ENCODE peak calls at places on chromosomes 12 and 14, in five cellular contexts. L is T-cell; W is activated CD8-positive, alpha-beta memory T cell treated with anti-CD3 and anti-CD28 coated beads for 4 hours; Q is tibial artery; P is M059J. H is an unnamed sample.

GRCh38 chr14:72033331-72033730 is 101.1 kb downstream of the RGS6 start:
- DNase-seq in L (no peak), W (no peak), Q (no peak), P (no peak), H (no peak)

GRCh38 chr14:90674716-90675115 is 141.5 kb downstream of the TTC7B start:
- DNase-seq in L (no peak), W (no peak), Q (no peak), P (no peak), H (no peak)

GRCh38 chr12:58301337-58302122 is 360.2 kb downstream of the ATP23 start:
- DNase-seq in L (no peak), W (no peak), Q (no peak), P (peak), H (no peak)

GRCh38 chr12:12441051-12441807 is 84.4 kb downstream of the BORCS5 start:
- DNase-seq in L (no peak), W (no peak), Q (no peak), P (no peak), H (no peak)

GRCh38 chr14:72476657-72477499 is 417.0 kb downstream of the DPF3 start:
- DNase-seq in L (peak), W (peak), Q (no peak), P (peak), H (peak)

GRCh38 chr12:68225576-68226476 is at the start of gene IL26:
- DNase-seq in L (no peak), W (no peak), Q (no peak), P (no peak), H (no peak)

GRCh38 chr12:123532808-123533649 is 490 bp downstream of the RILPL1 start:
- DNase-seq in L (peak), W (no peak), Q (peak), P (peak), H (no peak)

GRCh38 chr12:120468846-120469449 is 600 bp downstream of the SRSF9 start:
- DNase-seq in L (no peak), W (no peak), Q (peak), P (peak), H (no peak)

GRCh38 chr14:81164167-81164774 is 56.5 kb downstream of the GTF2A1 start:
- DNase-seq in L (peak), W (peak), Q (peak), P (peak), H (peak)

GRCh38 chr14:99722741-99723140 is 38.6 kb downstream of the CYP46A1 start:
- DNase-seq in L (no peak), W (no peak), Q (no peak), P (no peak), H (no peak)

GRCh38 chr12:62313727-62314380 is 53.6 kb downstream of the USP15 start:
- DNase-seq in L (no peak), W (no peak), Q (no peak), P (no peak), H (no peak)

GRCh38 chr12:100401660-100402059 is 44.8 kb downstream of the SLC17A8 start:
- DNase-seq in L (no peak), W (no peak), Q (no peak), P (peak), H (no peak)

GRCh38 chr12:80838024-80838658 is 99.6 kb downstream of the LIN7A start:
- DNase-seq in L (no peak), W (no peak), Q (no peak), P (no peak), H (no peak)

GRCh38 chr14:59490756-59491155 is 6.4 kb downstream of the JKAMP start:
- DNase-seq in L (no peak), W (no peak), Q (no peak), P (no peak), H (no peak)

GRCh38 chr14:75454963-75455546 is 27.2 kb downstream of the JDP2 start:
- DNase-seq in L (no peak), W (no peak), Q (peak), P (peak), H (no peak)

GRCh38 chr12:103679771-103680170 is 92.7 kb downstream of the STAB2 start:
- DNase-seq in L (no peak), W (no peak), Q (no peak), P (no peak), H (no peak)

GRCh38 chr14:102316048-102316745 is 3.3 kb upstream of the ZNF839 start:
- DNase-seq in L (no peak), W (no peak), Q (peak), P (peak), H (no peak)

GRCh38 chr14:50999726-51000125 is 55.4 kb upstream of the PYGL start:
- DNase-seq in L (no peak), W (no peak), Q (no peak), P (peak), H (no peak)

GRCh38 chr14:62532186-62532585 is 513.1 kb downstream of the KCNH5 start:
- DNase-seq in L (no peak), W (no peak), Q (no peak), P (peak), H (no peak)

GRCh38 chr14:24849471-24849870 is 200.5 kb downstream of the STXBP6 start:
- DNase-seq in L (no peak), W (no peak), Q (no peak), P (no peak), H (no peak)

GRCh38 chr12:80269953-80270552 is 170.7 kb downstream of the OTOGL start:
- DNase-seq in L (no peak), W (no peak), Q (no peak), P (peak), H (no peak)

GRCh38 chr14:105151838-105152793 is 16.5 kb downstream of the JAG2 start:
- DNase-seq in L (no peak), W (no peak), Q (no peak), P (no peak), H (no peak)

GRCh38 chr14:72444701-72445100 is 449.2 kb downstream of the DPF3 start:
- DNase-seq in L (no peak), W (no peak), Q (no peak), P (peak), H (no peak)

GRCh38 chr14:73935666-73936065 is 14.2 kb downstream of the FAM161B start:
- DNase-seq in L (no peak), W (no peak), Q (no peak), P (peak), H (no peak)

GRCh38 chr14:69592923-69593677 is 18.3 kb upstream of the SUSD6 start:
- DNase-seq in L (no peak), W (no peak), Q (no peak), P (no peak), H (no peak)

GRCh38 chr12:11827096-11827841 is 177.8 kb downstream of the ETV6 start:
- DNase-seq in L (no peak), W (no peak), Q (no peak), P (no peak), H (no peak)

GRCh38 chr12:24728366-24728765 is 220.5 kb downstream of the BCAT1 start:
- DNase-seq in L (no peak), W (no peak), Q (no peak), P (peak), H (no peak)

GRCh38 chr14:29927596-29928341 is at the start of gene PRKD1:
- DNase-seq in L (no peak), W (no peak), Q (peak), P (peak), H (no peak)

GRCh38 chr14:73726025-73726961 is 12.1 kb upstream of the PNMA1 start:
- DNase-seq in L (no peak), W (no peak), Q (no peak), P (peak), H (no peak)

GRCh38 chr14:54784657-54785056 is 118.0 kb downstream of the GCH1 start:
- DNase-seq in L (no peak), W (no peak), Q (peak), P (no peak), H (no peak)

GRCh38 chr14:76497550-76498484 is 121.9 kb downstream of the ESRRB start:
- DNase-seq in L (no peak), W (no peak), Q (no peak), P (no peak), H (no peak)

GRCh38 chr14:96297000-96297399 is 41.0 kb downstream of the BDKRB1 start:
- DNase-seq in L (no peak), W (no peak), Q (no peak), P (peak), H (no peak)

GRCh38 chr12:104454997-104455396 is 1.8 kb upstream of the CHST11 start:
- DNase-seq in L (no peak), W (no peak), Q (no peak), P (peak), H (no peak)

GRCh38 chr14:25061923-25062321 is 12.0 kb upstream of the STXBP6 start:
- DNase-seq in L (no peak), W (no peak), Q (no peak), P (no peak), H (no peak)

H was measured in activated effector memory CD4-positive, alpha-beta T cell treated with Interleukin-2 at 50 U/mL for 16 hours.